ENCODE peak calls at places on chromosomes 2 and 18, in seven cellular contexts. P, Y, Q, F, I, L and R are unnamed samples.

GRCh38 chr2:96962567-96963203 is 23.7 kb downstream of the FAM178B start:
- DNase-seq in P (no peak), Y (no peak), I (no peak), Q (no peak), F (no peak), L (no peak), R (no peak)

GRCh38 chr18:48217306-48218250 is 191.6 kb downstream of the ZBTB7C start:
- DNase-seq in Q (no peak), P (no peak), Y (no peak), I (no peak), F (no peak), L (no peak), R (no peak)

GRCh38 chr2:32715981-32716380 is 88.1 kb downstream of the TTC27 start:
- DNase-seq in P (no peak), Q (no peak), F (peak; percentile 50), I (no peak), Y (no peak), L (no peak), R (peak; percentile 19)

GRCh38 chr2:20322527-20323300 is 27.9 kb downstream of the PUM2 start:
- DNase-seq in F (no peak), L (no peak), I (no peak), Q (no peak), P (no peak), Y (no peak), R (no peak)

GRCh38 chr2:102166189-102166845 is 20.5 kb upstream of the IL1RL2 start:
- DNase-seq in L (no peak), F (peak; percentile 72), I (no peak), Y (peak; percentile 42), Q (no peak), P (peak; percentile 69), R (peak; percentile 74)

GRCh38 chr2:152820048-152820447 is 101.6 kb downstream of the ARL6IP6 start:
- DNase-seq in Q (no peak), P (no peak), L (no peak), I (no peak), F (no peak), Y (no peak), R (no peak)

GRCh38 chr2:70440621-70441020 is 113.0 kb downstream of the TGFA start:
- DNase-seq in P (no peak), I (no peak), Q (no peak), L (no peak), F (no peak), Y (no peak), R (no peak)

GRCh38 chr2:26561918-26562810 is 79.0 kb downstream of the CIB4 start:
- DNase-seq in I (peak; percentile 68), Q (no peak), P (peak; percentile 69), F (peak; percentile 2), L (peak; percentile 59), Y (no peak), R (no peak)

GRCh38 chr2:180573951-180574350 is 406.5 kb upstream of the UBE2E3 start:
- DNase-seq in F (peak; percentile 64), L (no peak), Q (no peak), Y (no peak), I (no peak), P (no peak), R (peak; percentile 67)

GRCh38 chr2:11552260-11552638 is 18.4 kb downstream of the GREB1 start:
- DNase-seq in F (no peak), L (no peak), Q (no peak), I (no peak), P (no peak), Y (no peak), R (no peak)

GRCh38 chr2:117921520-117921919 is 92.3 kb downstream of the CCDC93 start:
- DNase-seq in F (no peak), L (no peak), P (no peak), I (no peak), Q (no peak), Y (no peak), R (no peak)

GRCh38 chr2:117918608-117919007 is 95.3 kb downstream of the CCDC93 start:
- DNase-seq in L (no peak), F (no peak), Q (no peak), I (no peak), Y (no peak), P (no peak), R (no peak)

GRCh38 chr2:117917223-117917917 is 96.5 kb downstream of the CCDC93 start:
- DNase-seq in Q (no peak), I (no peak), Y (peak; percentile 6), F (no peak), L (peak; percentile 34), P (peak; percentile 5), R (peak; percentile 23)
- TF ChIP-seq CTCF in Q (peak; percentile 36), I (no peak), Y (peak; percentile 68), F (peak; percentile 31), L (peak; percentile 77), P (peak; percentile 36), R (peak; percentile 72)

GRCh38 chr2:215828528-215829184 is 184.7 kb downstream of the MREG start:
- DNase-seq in I (peak; percentile 79), Q (peak; percentile 37), Y (no peak), L (peak; percentile 65), F (peak; percentile 44), P (peak; percentile 66), R (peak; percentile 57)
- TF ChIP-seq CTCF in I (peak; percentile 61), Q (peak; percentile 65), Y (peak; percentile 88), L (peak; percentile 80), F (peak; percentile 52), P (peak; percentile 74), R (peak; percentile 86)

GRCh38 chr2:127701193-127701650 is at the start of gene SFT2D3:
- DNase-seq in Y (peak; percentile 38), L (peak; percentile 96), Q (peak; percentile 51), P (peak; percentile 95), I (peak; percentile 96), F (peak; percentile 86), R (peak; percentile 88)

GRCh38 chr2:127702395-127703009 is 1.2 kb downstream of the SFT2D3 start:
- DNase-seq in L (no peak), I (no peak), Q (no peak), Y (no peak), P (no peak), F (no peak), R (no peak)

GRCh38 chr2:127703282-127703681 is 2.0 kb downstream of the SFT2D3 start:
- DNase-seq in P (no peak), F (no peak), Q (no peak), Y (no peak), L (no peak), I (no peak), R (no peak)

GRCh38 chr2:127700527-127701192 is 637 bp upstream of the SFT2D3 start:
- DNase-seq in F (no peak), Q (no peak), L (peak; percentile 92), I (peak; percentile 93), Y (no peak), P (no peak), R (no peak)

DNA sequence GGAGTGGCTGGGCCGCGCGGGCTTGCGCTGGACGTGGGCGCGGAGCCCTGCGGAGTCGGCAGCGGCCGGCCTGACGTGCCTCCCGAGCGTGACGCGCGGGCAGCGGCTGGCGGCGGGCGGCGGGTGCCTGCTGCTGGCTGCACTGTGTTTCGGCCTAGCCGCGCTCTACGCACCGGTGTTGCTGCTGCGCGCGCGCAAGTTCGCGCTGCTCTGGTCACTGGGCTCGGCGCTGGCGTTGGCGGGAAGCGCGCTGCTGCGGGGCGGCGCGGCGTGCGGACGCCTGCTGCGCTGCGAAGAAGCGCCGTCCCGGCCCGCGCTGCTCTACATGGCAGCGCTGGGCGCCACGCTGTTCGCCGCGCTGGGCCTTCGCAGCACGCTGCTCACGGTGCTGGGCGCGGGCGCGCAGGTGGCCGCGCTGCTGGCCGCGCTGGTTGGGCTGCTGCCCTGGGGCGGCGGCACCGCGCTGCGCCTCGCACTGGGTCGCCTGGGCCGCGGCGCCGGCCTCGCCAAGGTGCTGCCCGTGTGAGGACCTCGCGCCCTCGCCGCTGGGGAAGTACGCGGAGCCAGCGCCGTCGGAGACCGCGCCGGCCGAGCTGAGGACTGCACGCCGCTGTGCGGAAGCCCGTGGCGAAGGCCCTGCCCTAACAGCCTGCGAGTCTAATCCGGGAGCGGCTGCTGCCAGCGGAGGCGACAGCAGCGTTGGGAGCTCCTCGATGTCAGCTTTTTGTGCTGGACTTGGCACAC is 526 bp downstream of the SFT2D3 start:
- DNase-seq in L (peak; percentile 87), Y (no peak), Q (peak; percentile 25), P (peak; percentile 85), I (peak; percentile 92), F (peak; percentile 60), R (peak; percentile 69)
- TF ChIP-seq CTCF in L (peak; percentile 51), Y (no peak), Q (no peak), P (peak; percentile 18), I (peak; percentile 47), F (no peak), R (peak; percentile 32)

GRCh38 chr2:50402654-50402960 is 629.3 kb downstream of the NRXN1 start:
- DNase-seq in L (no peak), P (no peak), Y (no peak), F (no peak), I (no peak), Q (no peak), R (no peak)
- TF ChIP-seq CTCF in L (no peak), P (no peak), Y (no peak), F (no peak), I (no peak), Q (no peak), R (no peak)

GRCh38 chr2:238139841-238140439 is 1.5 kb downstream of the KLHL30 start:
- DNase-seq in L (no peak), Q (no peak), F (no peak), I (no peak), Y (no peak), P (no peak), R (no peak)
- TF ChIP-seq CTCF in L (no peak), Q (no peak), F (no peak), I (no peak), Y (no peak), P (no peak), R (peak; percentile 8)

GRCh38 chr18:56302161-56302560 is 336.2 kb downstream of the TXNL1 start:
- DNase-seq in F (no peak), I (no peak), P (no peak), L (no peak), Y (no peak), Q (no peak), R (no peak)

GRCh38 chr18:56299740-56300139 is 338.7 kb downstream of the TXNL1 start:
- DNase-seq in F (no peak), Y (no peak), P (no peak), Q (no peak), L (no peak), I (no peak), R (no peak)

GRCh38 chr18:56296381-56296780 is 342.0 kb downstream of the TXNL1 start:
- DNase-seq in F (no peak), Q (no peak), L (no peak), Y (no peak), I (no peak), P (no peak), R (no peak)

GRCh38 chr18:56294484-56295183 is 343.8 kb downstream of the TXNL1 start:
- DNase-seq in P (no peak), L (no peak), F (no peak), Y (no peak), Q (no peak), I (no peak), R (no peak)

GRCh38 chr18:56298935-56299334 is 339.5 kb downstream of the TXNL1 start:
- DNase-seq in F (peak; percentile 36), Y (no peak), I (no peak), P (no peak), L (no peak), Q (no peak), R (peak; percentile 52)
- TF ChIP-seq CTCF in F (peak; percentile 50), Y (no peak), I (peak; percentile 13), P (peak; percentile 32), L (no peak), Q (peak; percentile 37), R (peak; percentile 70)

GRCh38 chr2:2950403-2950952 is 427.1 kb downstream of the EIPR1 start:
- DNase-seq in F (no peak), I (no peak), Q (no peak), P (no peak), L (no peak), Y (no peak), R (no peak)
- TF ChIP-seq CTCF in F (no peak), I (no peak), Q (no peak), P (no peak), L (no peak), Y (no peak), R (no peak)